ENCODE peak calls at places on chromosomes 12 and 14, in four cellular contexts. One of them, this sample, is unnamed.

GRCh38 chr12:88145567-88146347 is 3.6 kb downstream of the TMTC3 start:
- DNase-seq in astrocyte of the spinal cord: no peak
- DNase-seq in RKO: no peak
- DNase-seq in iPS-NIHi11: no peak
- DNase-seq in this sample: no peak

GRCh38 chr14:20801726-20802125 is 918 bp downstream of the RNASE1 start:
- DNase-seq in astrocyte of the spinal cord: no peak
- DNase-seq in RKO: no peak
- DNase-seq in iPS-NIHi11: no peak
- DNase-seq in this sample: no peak

GRCh38 chr14:94654071-94654974 is 42.1 kb downstream of the SERPINA3 start:
- DNase-seq in astrocyte of the spinal cord: no peak
- DNase-seq in RKO: no peak
- DNase-seq in iPS-NIHi11: no peak
- DNase-seq in this sample: no peak

GRCh38 chr12:114444422-114445279 is 38.7 kb upstream of the TBX5 start:
- DNase-seq in astrocyte of the spinal cord: peak
- DNase-seq in RKO: no peak
- DNase-seq in iPS-NIHi11: no peak
- DNase-seq in this sample: peak

GRCh38 chr14:57889245-57889644 is 23.4 kb upstream of the SLC35F4 start:
- DNase-seq in astrocyte of the spinal cord: peak
- DNase-seq in RKO: peak
- DNase-seq in iPS-NIHi11: no peak
- DNase-seq in this sample: peak

GRCh38 chr14:56241441-56241840 is 123.2 kb downstream of the PELI2 start:
- DNase-seq in astrocyte of the spinal cord: no peak
- DNase-seq in RKO: no peak
- DNase-seq in iPS-NIHi11: no peak
- DNase-seq in this sample: peak

GRCh38 chr14:77707355-77707723 is 484 bp downstream of the ALKBH1 start:
- DNase-seq in astrocyte of the spinal cord: peak
- DNase-seq in RKO: peak
- DNase-seq in iPS-NIHi11: peak
- DNase-seq in this sample: peak

GRCh38 chr12:88298761-88299242 is 156.7 kb downstream of the TMTC3 start:
- DNase-seq in astrocyte of the spinal cord: peak
- DNase-seq in RKO: peak
- DNase-seq in iPS-NIHi11: no peak
- DNase-seq in this sample: peak

GRCh38 chr12:124494751-124495129 is 72.7 kb downstream of the NCOR2 start:
- DNase-seq in astrocyte of the spinal cord: no peak
- DNase-seq in RKO: no peak
- DNase-seq in iPS-NIHi11: no peak
- DNase-seq in this sample: no peak

GRCh38 chr14:95389471-95390011 is 69.8 kb upstream of the CLMN start:
- DNase-seq in astrocyte of the spinal cord: peak
- DNase-seq in RKO: no peak
- DNase-seq in iPS-NIHi11: no peak
- DNase-seq in this sample: no peak

GRCh38 chr12:21502164-21502496 is 541 bp downstream of the GOLT1B start:
- DNase-seq in astrocyte of the spinal cord: peak
- DNase-seq in RKO: peak
- DNase-seq in iPS-NIHi11: no peak
- DNase-seq in this sample: peak

GRCh38 chr12:64216239-64216638 is 5.9 kb downstream of the KICS2 start:
- DNase-seq in astrocyte of the spinal cord: no peak
- DNase-seq in RKO: no peak
- DNase-seq in iPS-NIHi11: no peak
- DNase-seq in this sample: no peak

GRCh38 chr12:94513527-94513926 is 53.9 kb upstream of the CEP83 start:
- DNase-seq in astrocyte of the spinal cord: no peak
- DNase-seq in RKO: no peak
- DNase-seq in iPS-NIHi11: no peak
- DNase-seq in this sample: no peak

GRCh38 chr12:25566550-25566949 is 13.5 kb upstream of the LMNTD1 start:
- DNase-seq in astrocyte of the spinal cord: no peak
- DNase-seq in RKO: no peak
- DNase-seq in iPS-NIHi11: no peak
- DNase-seq in this sample: no peak

GRCh38 chr14:103105580-103106168 is 11.1 kb downstream of the EXOC3L4 start:
- DNase-seq in astrocyte of the spinal cord: no peak
- DNase-seq in RKO: no peak
- DNase-seq in iPS-NIHi11: no peak
- DNase-seq in this sample: no peak

GRCh38 chr12:48265792-48266191 is 62.7 kb upstream of the OR10AD1 start:
- DNase-seq in astrocyte of the spinal cord: no peak
- DNase-seq in RKO: no peak
- DNase-seq in iPS-NIHi11: no peak
- DNase-seq in this sample: no peak

GRCh38 chr12:57118711-57119271 is 7.6 kb upstream of the STAT6 start:
- DNase-seq in astrocyte of the spinal cord: no peak
- DNase-seq in RKO: peak
- DNase-seq in iPS-NIHi11: no peak
- DNase-seq in this sample: no peak

GRCh38 chr12:58877243-58877743 is 43.0 kb downstream of the LRIG3 start:
- DNase-seq in astrocyte of the spinal cord: peak
- DNase-seq in RKO: peak
- DNase-seq in iPS-NIHi11: no peak
- DNase-seq in this sample: peak

GRCh38 chr14:24874514-24875202 is 175.3 kb downstream of the STXBP6 start:
- DNase-seq in astrocyte of the spinal cord: no peak
- DNase-seq in RKO: no peak
- DNase-seq in iPS-NIHi11: no peak
- DNase-seq in this sample: no peak

GRCh38 chr14:34064349-34064748 is 113.5 kb upstream of the EGLN3 start:
- DNase-seq in astrocyte of the spinal cord: peak
- DNase-seq in RKO: no peak
- DNase-seq in iPS-NIHi11: no peak
- DNase-seq in this sample: peak